ENCODE peak calls at places on chromosomes 2 and 18, in seven cellular contexts. One of them, this sample, is unnamed.

GRCh38 chr2:177271981-177272666 is 7.6 kb upstream of the NFE2L2 start:
- DNase-seq in C1 segment of cervical spinal cord: no peak
- DNase-seq in AML-193: peak
- DNase-seq in endodermal cell: no peak
- DNase-seq in A673: no peak
- DNase-seq in GM03348: no peak
- DNase-seq in ELF-1: no peak
- DNase-seq in this sample: no peak

GRCh38 chr18:75003764-75004690 is 204.9 kb downstream of the PTGR3 start:
- DNase-seq in C1 segment of cervical spinal cord: no peak
- DNase-seq in AML-193: no peak
- DNase-seq in endodermal cell: no peak
- DNase-seq in A673: peak
- DNase-seq in ELF-1: peak
- DNase-seq in GM03348: no peak
- DNase-seq in this sample: no peak

GRCh38 chr2:147506889-147507288 is 337.9 kb upstream of the ACVR2A start:
- DNase-seq in C1 segment of cervical spinal cord: no peak
- DNase-seq in endodermal cell: no peak
- DNase-seq in AML-193: no peak
- DNase-seq in ELF-1: no peak
- DNase-seq in A673: no peak
- DNase-seq in GM03348: no peak
- DNase-seq in this sample: no peak

GRCh38 chr18:9419956-9420631 is 55.2 kb upstream of the RALBP1 start:
- DNase-seq in GM03348: peak
- DNase-seq in ELF-1: no peak
- DNase-seq in AML-193: no peak
- DNase-seq in endodermal cell: no peak
- DNase-seq in C1 segment of cervical spinal cord: no peak
- DNase-seq in A673: no peak
- DNase-seq in this sample: no peak

GRCh38 chr2:141386168-141386567 is 744.6 kb downstream of the LRP1B start:
- DNase-seq in GM03348: no peak
- DNase-seq in AML-193: no peak
- DNase-seq in A673: no peak
- DNase-seq in endodermal cell: no peak
- DNase-seq in C1 segment of cervical spinal cord: no peak
- DNase-seq in ELF-1: no peak
- DNase-seq in this sample: no peak

GRCh38 chr2:100176925-100177324 is 34.5 kb upstream of the AFF3 start:
- DNase-seq in AML-193: no peak
- DNase-seq in A673: no peak
- DNase-seq in GM03348: no peak
- DNase-seq in C1 segment of cervical spinal cord: no peak
- DNase-seq in ELF-1: no peak
- DNase-seq in endodermal cell: no peak
- DNase-seq in this sample: no peak

GRCh38 chr2:239077260-239077659 is 229.4 kb downstream of the TWIST2 start:
- DNase-seq in endodermal cell: no peak
- DNase-seq in A673: no peak
- DNase-seq in C1 segment of cervical spinal cord: no peak
- DNase-seq in GM03348: no peak
- DNase-seq in AML-193: no peak
- DNase-seq in ELF-1: no peak
- DNase-seq in this sample: no peak

GRCh38 chr2:240917684-240918257 is 11.6 kb downstream of the CROCC2 start:
- DNase-seq in AML-193: no peak
- DNase-seq in C1 segment of cervical spinal cord: no peak
- DNase-seq in A673: no peak
- DNase-seq in ELF-1: no peak
- DNase-seq in GM03348: no peak
- DNase-seq in endodermal cell: peak
- DNase-seq in this sample: no peak

GRCh38 chr2:41782306-41783158 is 265.3 kb upstream of the PKDCC start:
- DNase-seq in C1 segment of cervical spinal cord: no peak
- DNase-seq in ELF-1: no peak
- DNase-seq in endodermal cell: peak
- DNase-seq in A673: peak
- DNase-seq in AML-193: no peak
- DNase-seq in GM03348: peak
- DNase-seq in this sample: peak

GRCh38 chr18:79515331-79515730 is 119.6 kb downstream of the NFATC1 start:
- DNase-seq in endodermal cell: peak
- DNase-seq in A673: no peak
- DNase-seq in C1 segment of cervical spinal cord: no peak
- DNase-seq in ELF-1: no peak
- DNase-seq in GM03348: no peak
- DNase-seq in AML-193: no peak
- DNase-seq in this sample: no peak

GRCh38 chr2:72892506-72893173 is 5.4 kb downstream of the SPR start:
- DNase-seq in C1 segment of cervical spinal cord: no peak
- DNase-seq in endodermal cell: peak
- DNase-seq in GM03348: peak
- DNase-seq in AML-193: peak
- DNase-seq in ELF-1: peak
- DNase-seq in A673: peak
- DNase-seq in this sample: peak

GRCh38 chr2:10028407-10028987 is 14.9 kb upstream of the KLF11 start:
- DNase-seq in endodermal cell: peak
- DNase-seq in C1 segment of cervical spinal cord: no peak
- DNase-seq in GM03348: no peak
- DNase-seq in AML-193: no peak
- DNase-seq in ELF-1: peak
- DNase-seq in A673: no peak
- DNase-seq in this sample: no peak

GRCh38 chr2:216408426-216409315 is 3.6 kb upstream of the SMARCAL1 start:
- DNase-seq in GM03348: no peak
- DNase-seq in AML-193: no peak
- DNase-seq in A673: no peak
- DNase-seq in endodermal cell: peak
- DNase-seq in C1 segment of cervical spinal cord: no peak
- DNase-seq in ELF-1: peak
- DNase-seq in this sample: peak

GRCh38 chr2:174591740-174592139 is 5.9 kb downstream of the WIPF1 start:
- DNase-seq in AML-193: no peak
- DNase-seq in GM03348: no peak
- DNase-seq in ELF-1: no peak
- DNase-seq in endodermal cell: no peak
- DNase-seq in C1 segment of cervical spinal cord: no peak
- DNase-seq in A673: no peak
- DNase-seq in this sample: no peak

GRCh38 chr2:11985817-11986566 is 239.6 kb downstream of the LPIN1 start:
- DNase-seq in C1 segment of cervical spinal cord: no peak
- DNase-seq in A673: no peak
- DNase-seq in endodermal cell: no peak
- DNase-seq in ELF-1: peak
- DNase-seq in GM03348: no peak
- DNase-seq in AML-193: no peak
- DNase-seq in this sample: no peak

GRCh38 chr2:33777791-33778190 is 178.7 kb upstream of the FAM98A start:
- DNase-seq in A673: no peak
- DNase-seq in ELF-1: no peak
- DNase-seq in GM03348: no peak
- DNase-seq in C1 segment of cervical spinal cord: no peak
- DNase-seq in endodermal cell: no peak
- DNase-seq in AML-193: no peak
- DNase-seq in this sample: no peak

GRCh38 chr2:65055427-65056214 is 595 bp upstream of the CEP68 start:
- DNase-seq in AML-193: peak
- DNase-seq in C1 segment of cervical spinal cord: no peak
- DNase-seq in GM03348: peak
- DNase-seq in A673: no peak
- DNase-seq in endodermal cell: no peak
- DNase-seq in ELF-1: peak
- DNase-seq in this sample: no peak

GRCh38 chr2:231917280-231918088 is 8.7 kb downstream of the NPPC start:
- DNase-seq in AML-193: no peak
- DNase-seq in A673: no peak
- DNase-seq in C1 segment of cervical spinal cord: no peak
- DNase-seq in GM03348: no peak
- DNase-seq in endodermal cell: peak
- DNase-seq in ELF-1: peak
- DNase-seq in this sample: no peak

GRCh38 chr2:16652296-16653082 is 13.1 kb downstream of the CYRIA start:
- DNase-seq in endodermal cell: peak
- DNase-seq in C1 segment of cervical spinal cord: no peak
- DNase-seq in GM03348: peak
- DNase-seq in A673: peak
- DNase-seq in AML-193: no peak
- DNase-seq in ELF-1: no peak
- DNase-seq in this sample: no peak

GRCh38 chr2:70686577-70687460 is 81.2 kb downstream of the ADD2 start:
- DNase-seq in GM03348: peak
- DNase-seq in C1 segment of cervical spinal cord: no peak
- DNase-seq in AML-193: peak
- DNase-seq in endodermal cell: peak
- DNase-seq in ELF-1: peak
- DNase-seq in A673: peak
- DNase-seq in this sample: peak

GRCh38 chr18:5851998-5852397 is 43.3 kb downstream of the TMEM200C start:
- DNase-seq in endodermal cell: no peak
- DNase-seq in AML-193: no peak
- DNase-seq in A673: no peak
- DNase-seq in ELF-1: no peak
- DNase-seq in GM03348: no peak
- DNase-seq in C1 segment of cervical spinal cord: no peak
- DNase-seq in this sample: no peak

GRCh38 chr2:66270247-66270646 is 164.7 kb upstream of the MEIS1 start:
- DNase-seq in A673: peak
- DNase-seq in AML-193: no peak
- DNase-seq in endodermal cell: peak
- DNase-seq in GM03348: no peak
- DNase-seq in ELF-1: no peak
- DNase-seq in C1 segment of cervical spinal cord: no peak
- DNase-seq in this sample: no peak

GRCh38 chr18:21914739-21915319 is 174.2 kb downstream of the MIB1 start:
- DNase-seq in C1 segment of cervical spinal cord: no peak
- DNase-seq in ELF-1: peak
- DNase-seq in AML-193: no peak
- DNase-seq in A673: peak
- DNase-seq in endodermal cell: peak
- DNase-seq in GM03348: peak
- DNase-seq in this sample: peak

GRCh38 chr2:202035089-202035940 is 1.7 kb downstream of the FZD7 start:
- DNase-seq in endodermal cell: peak
- DNase-seq in ELF-1: peak
- DNase-seq in GM03348: peak
- DNase-seq in C1 segment of cervical spinal cord: no peak
- DNase-seq in A673: peak
- DNase-seq in AML-193: no peak
- DNase-seq in this sample: peak

GRCh38 chr2:112150447-112150846 is 12.3 kb downstream of the FBLN7 start:
- DNase-seq in endodermal cell: no peak
- DNase-seq in AML-193: no peak
- DNase-seq in ELF-1: peak
- DNase-seq in GM03348: peak
- DNase-seq in A673: no peak
- DNase-seq in C1 segment of cervical spinal cord: no peak
- DNase-seq in this sample: no peak

GRCh38 chr2:223093436-223093839 is 41.4 kb downstream of the KCNE4 start:
- DNase-seq in GM03348: peak
- DNase-seq in endodermal cell: peak
- DNase-seq in AML-193: no peak
- DNase-seq in C1 segment of cervical spinal cord: no peak
- DNase-seq in A673: peak
- DNase-seq in ELF-1: peak
- DNase-seq in this sample: no peak

GRCh38 chr18:53567935-53568574 is 656.4 kb downstream of the MBD2 start:
- DNase-seq in C1 segment of cervical spinal cord: no peak
- DNase-seq in A673: peak
- DNase-seq in endodermal cell: peak
- DNase-seq in GM03348: peak
- DNase-seq in ELF-1: peak
- DNase-seq in AML-193: peak
- DNase-seq in this sample: peak

GRCh38 chr2:182740681-182741080 is 24.6 kb downstream of the DNAJC10 start:
- DNase-seq in endodermal cell: no peak
- DNase-seq in A673: no peak
- DNase-seq in ELF-1: no peak
- DNase-seq in AML-193: no peak
- DNase-seq in C1 segment of cervical spinal cord: no peak
- DNase-seq in GM03348: no peak
- DNase-seq in this sample: no peak

GRCh38 chr2:55153564-55154315 is 78.4 kb downstream of the CLHC1 start:
- DNase-seq in GM03348: no peak
- DNase-seq in endodermal cell: no peak
- DNase-seq in A673: no peak
- DNase-seq in C1 segment of cervical spinal cord: no peak
- DNase-seq in AML-193: no peak
- DNase-seq in ELF-1: no peak
- DNase-seq in this sample: no peak